ENCODE peak calls at places on chromosomes 5 and 9, in eight cellular contexts. One of them, this sample, is unnamed. For H3K9me3, the result is how much of the 10 kb centered on the place peaks cover.

GRCh38 chr5:34703767-34704324 is 47.7 kb downstream of the RAI14 start:
- DNase-seq in SK-N-SH: no peak
- DNase-seq in left ventricle myocardium inferior: no peak
- DNase-seq in trophoblast cell: no peak
- DNase-seq in transverse colon: no peak
- DNase-seq in psoas muscle: no peak
- DNase-seq in lung: no peak
- DNase-seq in sigmoid colon: no peak
- DNase-seq in this sample: no peak

GRCh38 chr9:76893395-76893932 is 12.4 kb downstream of the PRUNE2 start:
- DNase-seq in psoas muscle: no peak
- DNase-seq in trophoblast cell: no peak
- DNase-seq in SK-N-SH: no peak
- DNase-seq in sigmoid colon: peak
- DNase-seq in transverse colon: no peak
- DNase-seq in lung: no peak
- DNase-seq in left ventricle myocardium inferior: no peak
- DNase-seq in this sample: no peak

GRCh38 chr9:96460877-96461276 is 10.9 kb downstream of the HABP4 start:
- DNase-seq in psoas muscle: no peak
- DNase-seq in sigmoid colon: no peak
- DNase-seq in lung: no peak
- DNase-seq in trophoblast cell: no peak
- DNase-seq in SK-N-SH: no peak
- DNase-seq in transverse colon: no peak
- DNase-seq in left ventricle myocardium inferior: no peak
- DNase-seq in this sample: no peak

GRCh38 chr5:149729150-149729549 is 960 bp upstream of the PPARGC1B start:
- DNase-seq in sigmoid colon: no peak
- DNase-seq in transverse colon: no peak
- DNase-seq in psoas muscle: no peak
- DNase-seq in trophoblast cell: no peak
- DNase-seq in lung: no peak
- DNase-seq in left ventricle myocardium inferior: no peak
- DNase-seq in SK-N-SH: no peak
- DNase-seq in this sample: no peak

GRCh38 chr5:127064253-127064652 is 9.0 kb downstream of the C5orf63 start:
- DNase-seq in left ventricle myocardium inferior: no peak
- DNase-seq in trophoblast cell: peak
- DNase-seq in sigmoid colon: no peak
- DNase-seq in lung: no peak
- DNase-seq in transverse colon: no peak
- DNase-seq in psoas muscle: no peak
- DNase-seq in SK-N-SH: no peak
- DNase-seq in this sample: no peak

GRCh38 chr5:6459896-6460295 is 11.2 kb downstream of the UBE2QL1 start:
- DNase-seq in left ventricle myocardium inferior: no peak
- DNase-seq in trophoblast cell: no peak
- DNase-seq in lung: no peak
- DNase-seq in transverse colon: no peak
- DNase-seq in psoas muscle: no peak
- DNase-seq in sigmoid colon: no peak
- DNase-seq in SK-N-SH: no peak
- DNase-seq in this sample: no peak

GRCh38 chr5:41751867-41752266 is 118.4 kb downstream of the OXCT1 start:
- DNase-seq in sigmoid colon: no peak
- DNase-seq in SK-N-SH: no peak
- DNase-seq in left ventricle myocardium inferior: no peak
- DNase-seq in trophoblast cell: no peak
- DNase-seq in psoas muscle: no peak
- DNase-seq in lung: no peak
- DNase-seq in transverse colon: no peak
- DNase-seq in this sample: no peak

GRCh38 chr9:123480096-123480495 is 124.1 kb downstream of the CRB2 start:
- DNase-seq in left ventricle myocardium inferior: no peak
- DNase-seq in SK-N-SH: no peak
- DNase-seq in lung: no peak
- DNase-seq in psoas muscle: no peak
- DNase-seq in sigmoid colon: peak
- DNase-seq in trophoblast cell: no peak
- DNase-seq in transverse colon: no peak
- DNase-seq in this sample: no peak

GRCh38 chr9:31490551-31491106 is 893.8 kb upstream of the ACO1 start:
- DNase-seq in left ventricle myocardium inferior: no peak
- DNase-seq in SK-N-SH: no peak
- DNase-seq in lung: no peak
- DNase-seq in psoas muscle: no peak
- DNase-seq in trophoblast cell: no peak
- DNase-seq in transverse colon: no peak
- DNase-seq in sigmoid colon: no peak
- DNase-seq in this sample: no peak

GRCh38 chr5:139181835-139182452 is 16.2 kb downstream of the SIL1 start:
- DNase-seq in lung: no peak
- DNase-seq in transverse colon: peak
- DNase-seq in psoas muscle: no peak
- DNase-seq in SK-N-SH: no peak
- DNase-seq in sigmoid colon: peak
- DNase-seq in left ventricle myocardium inferior: no peak
- DNase-seq in trophoblast cell: peak
- DNase-seq in this sample: peak

GRCh38 chr5:54701179-54701578 is 183.6 kb downstream of the SNX18 start:
- DNase-seq in transverse colon: no peak
- DNase-seq in psoas muscle: no peak
- DNase-seq in lung: peak
- DNase-seq in left ventricle myocardium inferior: no peak
- DNase-seq in trophoblast cell: peak
- DNase-seq in SK-N-SH: no peak
- DNase-seq in sigmoid colon: no peak
- DNase-seq in this sample: no peak

GRCh38 chr9:131474711-131475110 is 28.0 kb upstream of the POMT1 start:
- DNase-seq in lung: no peak
- DNase-seq in trophoblast cell: no peak
- DNase-seq in SK-N-SH: no peak
- DNase-seq in transverse colon: no peak
- DNase-seq in psoas muscle: peak
- DNase-seq in sigmoid colon: peak
- DNase-seq in left ventricle myocardium inferior: no peak
- DNase-seq in this sample: no peak
- H3K9me3 ChIP-seq in lung: under half
- H3K9me3 ChIP-seq in trophoblast cell: under half
- H3K9me3 ChIP-seq in SK-N-SH: under half
- H3K9me3 ChIP-seq in transverse colon: under half
- H3K9me3 ChIP-seq in psoas muscle: under half
- H3K9me3 ChIP-seq in sigmoid colon: under half
- H3K9me3 ChIP-seq in left ventricle myocardium inferior: under half
- H3K9me3 ChIP-seq in this sample: under half

GRCh38 chr9:111399211-111399739 is 69.3 kb upstream of the OR2K2 start:
- DNase-seq in SK-N-SH: no peak
- DNase-seq in transverse colon: no peak
- DNase-seq in sigmoid colon: no peak
- DNase-seq in lung: no peak
- DNase-seq in trophoblast cell: no peak
- DNase-seq in left ventricle myocardium inferior: no peak
- DNase-seq in psoas muscle: no peak
- DNase-seq in this sample: no peak

GRCh38 chr9:111399772-111400563 is 69.9 kb upstream of the OR2K2 start:
- DNase-seq in sigmoid colon: no peak
- DNase-seq in transverse colon: peak
- DNase-seq in SK-N-SH: peak
- DNase-seq in left ventricle myocardium inferior: no peak
- DNase-seq in lung: no peak
- DNase-seq in psoas muscle: no peak
- DNase-seq in trophoblast cell: no peak
- DNase-seq in this sample: peak

GRCh38 chr9:111405701-111406100 is 75.7 kb upstream of the OR2K2 start:
- DNase-seq in trophoblast cell: no peak
- DNase-seq in lung: no peak
- DNase-seq in sigmoid colon: no peak
- DNase-seq in left ventricle myocardium inferior: no peak
- DNase-seq in transverse colon: no peak
- DNase-seq in psoas muscle: no peak
- DNase-seq in SK-N-SH: no peak
- DNase-seq in this sample: no peak

GRCh38 chr9:111400564-111400898 is 70.5 kb upstream of the OR2K2 start:
- DNase-seq in lung: no peak
- DNase-seq in sigmoid colon: no peak
- DNase-seq in psoas muscle: no peak
- DNase-seq in transverse colon: no peak
- DNase-seq in trophoblast cell: peak
- DNase-seq in SK-N-SH: no peak
- DNase-seq in left ventricle myocardium inferior: no peak
- DNase-seq in this sample: no peak
- H3K9me3 ChIP-seq in lung: under half
- H3K9me3 ChIP-seq in sigmoid colon: under half
- H3K9me3 ChIP-seq in psoas muscle: under half
- H3K9me3 ChIP-seq in transverse colon: under half
- H3K9me3 ChIP-seq in trophoblast cell: under half
- H3K9me3 ChIP-seq in SK-N-SH: under half
- H3K9me3 ChIP-seq in left ventricle myocardium inferior: under half
- H3K9me3 ChIP-seq in this sample: under half

GRCh38 chr5:181145133-181145532 is 2.3 kb upstream of the OR2V2 start:
- DNase-seq in SK-N-SH: no peak
- DNase-seq in transverse colon: no peak
- DNase-seq in lung: no peak
- DNase-seq in sigmoid colon: no peak
- DNase-seq in psoas muscle: no peak
- DNase-seq in trophoblast cell: no peak
- DNase-seq in left ventricle myocardium inferior: no peak
- DNase-seq in this sample: no peak

GRCh38 chr5:181142054-181142453 is 5.3 kb upstream of the OR2V2 start:
- DNase-seq in left ventricle myocardium inferior: no peak
- DNase-seq in lung: no peak
- DNase-seq in transverse colon: no peak
- DNase-seq in psoas muscle: no peak
- DNase-seq in sigmoid colon: no peak
- DNase-seq in trophoblast cell: no peak
- DNase-seq in SK-N-SH: no peak
- DNase-seq in this sample: no peak

GRCh38 chr5:181136361-181136955 is 5.5 kb upstream of the OR2V1 start:
- DNase-seq in SK-N-SH: no peak
- DNase-seq in psoas muscle: no peak
- DNase-seq in lung: no peak
- DNase-seq in sigmoid colon: no peak
- DNase-seq in transverse colon: no peak
- DNase-seq in left ventricle myocardium inferior: no peak
- DNase-seq in trophoblast cell: no peak
- DNase-seq in this sample: no peak

GRCh38 chr5:181138258-181138657 is 7.3 kb upstream of the OR2V1 start:
- DNase-seq in transverse colon: no peak
- DNase-seq in lung: no peak
- DNase-seq in psoas muscle: no peak
- DNase-seq in trophoblast cell: peak
- DNase-seq in sigmoid colon: no peak
- DNase-seq in SK-N-SH: no peak
- DNase-seq in left ventricle myocardium inferior: no peak
- DNase-seq in this sample: no peak

GRCh38 chr5:181140766-181141165 is 6.6 kb upstream of the OR2V2 start:
- DNase-seq in transverse colon: no peak
- DNase-seq in sigmoid colon: no peak
- DNase-seq in trophoblast cell: no peak
- DNase-seq in lung: no peak
- DNase-seq in psoas muscle: no peak
- DNase-seq in left ventricle myocardium inferior: no peak
- DNase-seq in SK-N-SH: no peak
- DNase-seq in this sample: no peak
- H3K9me3 ChIP-seq in transverse colon: under half
- H3K9me3 ChIP-seq in sigmoid colon: under half
- H3K9me3 ChIP-seq in trophoblast cell: under half
- H3K9me3 ChIP-seq in lung: under half
- H3K9me3 ChIP-seq in psoas muscle: under half
- H3K9me3 ChIP-seq in left ventricle myocardium inferior: under half
- H3K9me3 ChIP-seq in SK-N-SH: under half
- H3K9me3 ChIP-seq in this sample: under half

DNA sequence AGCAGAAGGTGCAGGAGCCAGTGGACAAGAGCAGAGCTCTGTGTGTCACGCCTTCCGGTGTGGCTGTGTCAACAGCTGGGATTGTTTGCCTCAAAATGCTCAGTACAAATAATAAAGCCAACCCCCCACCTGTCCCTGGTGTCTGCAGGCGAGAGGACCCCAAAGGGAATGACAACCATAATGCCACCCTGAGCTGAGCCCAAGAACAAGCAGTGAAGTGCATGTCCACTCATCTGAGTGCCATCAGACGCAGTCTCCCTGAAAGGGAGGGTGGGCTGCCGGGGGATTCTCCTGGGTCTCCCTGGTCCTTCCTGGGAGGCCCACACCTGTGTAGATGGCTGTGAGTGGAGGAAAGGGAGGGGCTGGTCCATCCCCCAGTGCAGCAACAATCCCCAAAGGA is 328.8 kb upstream of the IRX1 start:
- DNase-seq in trophoblast cell: no peak
- DNase-seq in left ventricle myocardium inferior: no peak
- DNase-seq in lung: peak
- DNase-seq in sigmoid colon: no peak
- DNase-seq in transverse colon: no peak
- DNase-seq in psoas muscle: no peak
- DNase-seq in SK-N-SH: no peak
- DNase-seq in this sample: no peak
- H3K9me3 ChIP-seq in trophoblast cell: under half
- H3K9me3 ChIP-seq in left ventricle myocardium inferior: under half
- H3K9me3 ChIP-seq in lung: under half
- H3K9me3 ChIP-seq in sigmoid colon: under half
- H3K9me3 ChIP-seq in transverse colon: under half
- H3K9me3 ChIP-seq in psoas muscle: under half
- H3K9me3 ChIP-seq in SK-N-SH: under half
- H3K9me3 ChIP-seq in this sample: under half

GRCh38 chr5:166551384-166551783 is 1740.1 kb upstream of the WWC1 start:
- DNase-seq in psoas muscle: no peak
- DNase-seq in SK-N-SH: no peak
- DNase-seq in sigmoid colon: no peak
- DNase-seq in transverse colon: no peak
- DNase-seq in lung: no peak
- DNase-seq in trophoblast cell: no peak
- DNase-seq in left ventricle myocardium inferior: no peak
- DNase-seq in this sample: no peak
- H3K9me3 ChIP-seq in psoas muscle: under half
- H3K9me3 ChIP-seq in SK-N-SH: under half
- H3K9me3 ChIP-seq in sigmoid colon: under half
- H3K9me3 ChIP-seq in transverse colon: under half
- H3K9me3 ChIP-seq in lung: under half
- H3K9me3 ChIP-seq in trophoblast cell: under half
- H3K9me3 ChIP-seq in left ventricle myocardium inferior: under half
- H3K9me3 ChIP-seq in this sample: under half

DNA sequence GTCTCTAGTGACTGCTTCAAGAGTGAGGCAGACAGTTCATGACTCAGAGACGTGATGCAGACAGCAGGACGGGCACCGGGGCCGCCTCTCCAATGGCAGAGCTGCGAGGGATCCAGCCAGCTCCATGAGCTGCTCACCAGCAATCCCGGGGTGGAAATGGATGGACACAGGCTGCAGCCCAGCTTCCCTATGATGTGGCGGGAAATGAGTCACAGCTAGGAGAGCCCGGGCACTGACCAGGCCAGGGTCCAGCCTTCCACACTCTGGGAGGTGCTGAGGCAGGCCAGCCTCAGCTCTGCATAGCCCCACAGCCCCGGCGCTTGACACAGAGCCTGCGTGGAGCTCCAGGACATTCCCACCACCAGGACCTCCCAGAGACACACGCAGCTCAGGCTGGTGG is 244.8 kb upstream of the IRX2 start:
- DNase-seq in left ventricle myocardium inferior: no peak
- DNase-seq in transverse colon: no peak
- DNase-seq in sigmoid colon: no peak
- DNase-seq in psoas muscle: no peak
- DNase-seq in lung: no peak
- DNase-seq in SK-N-SH: no peak
- DNase-seq in trophoblast cell: no peak
- DNase-seq in this sample: no peak
- H3K9me3 ChIP-seq in left ventricle myocardium inferior: under half
- H3K9me3 ChIP-seq in transverse colon: under half
- H3K9me3 ChIP-seq in sigmoid colon: under half
- H3K9me3 ChIP-seq in psoas muscle: under half
- H3K9me3 ChIP-seq in lung: under half
- H3K9me3 ChIP-seq in SK-N-SH: under half
- H3K9me3 ChIP-seq in trophoblast cell: under half
- H3K9me3 ChIP-seq in this sample: under half